ENCODE peak calls at places on chromosomes 16 and 17, in five cellular contexts. O, N, M, R and D are unnamed samples.

GRCh38 chr16:85750827-85751641 is at the start of gene C16orf74:
- DNase-seq in M (no peak), N (peak; percentile 52), R (peak; percentile 31), O (peak; percentile 59), D (no peak)

GRCh38 chr17:7398612-7399011 is 4.3 kb upstream of the PLSCR3 start:
- DNase-seq in O (no peak), M (no peak), N (no peak), R (no peak), D (no peak)

GRCh38 chr16:22694887-22695382 is 119.0 kb upstream of the HS3ST2 start:
- DNase-seq in N (no peak), R (no peak), O (peak; percentile 32), M (no peak), D (no peak)

GRCh38 chr17:76816590-76817135 is 51.5 kb upstream of the MGAT5B start:
- DNase-seq in R (peak; percentile 59), O (peak; percentile 31), N (no peak), M (no peak), D (no peak)

GRCh38 chr16:74837056-74837455 is 62.4 kb upstream of the FA2H start:
- DNase-seq in M (no peak), R (no peak), O (no peak), N (no peak), D (no peak)

GRCh38 chr17:17814162-17815061 is 22.4 kb downstream of the SREBF1 start:
- DNase-seq in N (no peak), M (no peak), R (no peak), O (peak; percentile 9), D (no peak)

GRCh38 chr17:77948690-77949114 is 9.8 kb upstream of the TNRC6C start:
- DNase-seq in N (no peak), R (peak; percentile 26), O (no peak), M (no peak), D (no peak)

GRCh38 chr16:79284760-79285159 is 315.8 kb downstream of the MAF start:
- DNase-seq in O (no peak), R (no peak), M (no peak), N (no peak), D (no peak)

GRCh38 chr17:10772425-10773380 is 31.2 kb downstream of the TMEM238L start:
- DNase-seq in O (peak; percentile 95), R (peak; percentile 47), N (peak; percentile 62), M (no peak), D (no peak)

GRCh38 chr17:72349508-72350472 is 229.0 kb downstream of the SOX9 start:
- DNase-seq in M (no peak), O (no peak), N (peak; percentile 26), R (no peak), D (no peak)

GRCh38 chr17:8140413-8141029 is 11.7 kb downstream of the PER1 start:
- DNase-seq in M (no peak), N (no peak), R (no peak), O (no peak), D (no peak)

GRCh38 chr16:66365588-66365987 is 903 bp upstream of the CDH5 start:
- DNase-seq in N (no peak), O (peak; percentile 40), M (no peak), R (no peak), D (no peak)

GRCh38 chr17:27345141-27345904 is 51.4 kb downstream of the WSB1 start:
- DNase-seq in O (peak; percentile 41), R (peak; percentile 48), M (no peak), N (peak; percentile 70), D (no peak)

GRCh38 chr17:40378966-40379365 is 14.4 kb upstream of the GJD3 start:
- DNase-seq in R (no peak), M (no peak), O (no peak), N (no peak), D (peak; percentile 43)

GRCh38 chr17:32627233-32628008 is 140.6 kb downstream of the CDK5R1 start:
- DNase-seq in N (peak; percentile 37), O (no peak), R (no peak), M (no peak), D (no peak)

GRCh38 chr17:41496803-41497484 is 7.2 kb upstream of the KRT36 start:
- DNase-seq in M (peak; percentile 53), O (peak; percentile 87), R (peak; percentile 72), N (peak; percentile 55), D (no peak)

GRCh38 chr17:63356275-63356905 is 89.7 kb downstream of the CYB561 start:
- DNase-seq in R (no peak), N (no peak), O (no peak), M (no peak), D (no peak)

GRCh38 chr17:48610282-48611211 is at the start of gene HOXB7:
- DNase-seq in M (no peak), R (peak; percentile 67), N (no peak), O (peak; percentile 90), D (no peak)

GRCh38 chr16:22077700-22078313 is 14.5 kb upstream of the VWA3A start:
- DNase-seq in O (peak; percentile 88), R (peak; percentile 73), N (peak; percentile 48), M (peak; percentile 38), D (no peak)

GRCh38 chr17:39739020-39739884 is 1.5 kb downstream of the GRB7 start:
- DNase-seq in N (peak; percentile 92), O (peak; percentile 95), R (no peak), M (peak; percentile 48), D (no peak)

GRCh38 chr17:68035131-68035522 is 408 bp upstream of the KPNA2 start:
- DNase-seq in O (peak; percentile 95), N (peak; percentile 96), M (peak; percentile 73), R (peak; percentile 88), D (peak; percentile 92)

GRCh38 chr17:17182601-17183136 is 23.5 kb downstream of the PLD6 start:
- DNase-seq in N (no peak), M (no peak), O (no peak), R (no peak), D (no peak)

GRCh38 chr16:74232831-74233465 is 63.7 kb upstream of the PSMD7 start:
- DNase-seq in R (no peak), M (no peak), N (no peak), O (no peak), D (no peak)

GRCh38 chr17:44219126-44219635 is 294 bp downstream of the UBTF start:
- DNase-seq in N (peak; percentile 69), R (peak; percentile 79), O (peak; percentile 64), M (peak; percentile 62), D (peak; percentile 85)

GRCh38 chr17:38577645-38578173 is 28.0 kb downstream of the SRCIN1 start:
- DNase-seq in O (no peak), N (no peak), R (no peak), M (no peak), D (no peak)

GRCh38 chr17:38578641-38579480 is 26.9 kb downstream of the SRCIN1 start:
- DNase-seq in O (no peak), R (no peak), M (no peak), N (no peak), D (no peak)

GRCh38 chr17:38582069-38582468 is 23.7 kb downstream of the SRCIN1 start:
- DNase-seq in R (no peak), M (no peak), N (no peak), O (no peak), D (no peak)

GRCh38 chr17:38578229-38578628 is 27.5 kb downstream of the SRCIN1 start:
- DNase-seq in M (no peak), O (no peak), R (no peak), N (no peak), D (no peak)

GRCh38 chr17:38579934-38580333 is 25.8 kb downstream of the SRCIN1 start:
- DNase-seq in N (peak; percentile 39), O (no peak), M (no peak), R (peak; percentile 46), D (no peak)
- TF ChIP-seq CTCF in N (no peak), O (no peak), M (peak; percentile 22), R (no peak), D (peak; percentile 28)

GRCh38 chr17:69331746-69332145 is 4.8 kb upstream of the ABCA5 start:
- DNase-seq in M (no peak), R (no peak), N (no peak), O (no peak), D (no peak)

GRCh38 chr17:69339937-69340336 is 13.0 kb upstream of the ABCA5 start:
- DNase-seq in M (no peak), R (no peak), O (no peak), N (no peak), D (no peak)

GRCh38 chr17:69336996-69337395 is 10.1 kb upstream of the ABCA5 start:
- DNase-seq in R (no peak), M (no peak), O (no peak), N (no peak), D (no peak)

GRCh38 chr17:69335018-69335417 is 8.1 kb upstream of the ABCA5 start:
- DNase-seq in O (no peak), M (no peak), N (no peak), R (no peak), D (no peak)

DNA sequence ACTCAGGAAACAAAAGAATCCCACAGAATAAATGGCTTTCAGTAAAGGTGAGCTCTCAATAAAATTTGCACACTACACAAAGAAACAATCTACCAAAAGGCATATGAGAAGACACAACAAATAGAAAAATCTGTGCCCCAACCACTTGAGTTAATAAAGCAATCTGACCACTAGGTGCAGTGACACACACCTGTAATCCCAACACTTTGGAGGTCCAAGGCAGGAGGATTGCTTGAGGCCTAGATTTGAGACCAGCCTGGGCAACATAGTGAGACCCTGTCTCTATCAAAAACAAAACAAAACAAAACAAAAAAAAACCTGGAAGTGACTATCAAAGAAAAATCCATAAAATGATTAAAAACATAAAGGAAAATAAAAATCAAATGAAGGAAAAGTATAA is 9.6 kb upstream of the ABCA5 start:
- DNase-seq in O (no peak), M (no peak), R (no peak), N (no peak), D (no peak)
- TF ChIP-seq CTCF in O (no peak), M (no peak), R (peak; percentile 10), N (no peak), D (no peak)

GRCh38 chr16:81315271-81316175 is 761 bp downstream of the GAN start:
- DNase-seq in O (peak; percentile 71), M (peak; percentile 36), N (peak; percentile 54), R (peak; percentile 51), D (peak; percentile 74)
- TF ChIP-seq CTCF in O (no peak), M (no peak), N (peak; percentile 10), R (no peak), D (no peak)

GRCh38 chr17:82963104-82963950 is 116.1 kb upstream of the METRNL start:
- DNase-seq in R (peak; percentile 66), O (peak; percentile 73), N (peak; percentile 67), M (peak; percentile 54), D (peak; percentile 79)
- TF ChIP-seq CTCF in R (peak; percentile 10), O (peak; percentile 18), N (peak; percentile 65), M (peak; percentile 70), D (peak; percentile 77)

GRCh38 chr16:11100239-11100750 is 155.7 kb downstream of the SOCS1 start:
- DNase-seq in M (no peak), O (peak; percentile 51), R (peak; percentile 18), N (peak; percentile 32), D (no peak)
- TF ChIP-seq CTCF in M (no peak), O (no peak), R (no peak), N (no peak), D (peak; percentile 53)